ENCODE peak calls at places on chromosomes 13 and 19, in ten cellular contexts. One of them, this sample, is unnamed.

GRCh38 chr13:101018720-101019119 is 344.1 kb upstream of the TMTC4 start:
- DNase-seq in natural killer cell: no peak
- DNase-seq in DMS153: no peak
- DNase-seq in lower lobe of right lung: no peak
- DNase-seq in fibroblast of the aortic adventitia: peak; percentile 63
- DNase-seq in ovary: no peak
- DNase-seq in naive B cell: no peak
- DNase-seq in T follicular helper cell: no peak
- DNase-seq in HL-60: no peak
- DNase-seq in activated naive CD4-positive, alpha-beta T cell treated with Interleukin-2 at 50 U/mL for 16 hours: no peak
- DNase-seq in this sample: no peak

GRCh38 chr13:36432106-36432544 is at the start of gene CCNA1:
- DNase-seq in natural killer cell: no peak
- DNase-seq in DMS153: no peak
- DNase-seq in lower lobe of right lung: peak; percentile 58
- DNase-seq in fibroblast of the aortic adventitia: no peak
- DNase-seq in ovary: peak; percentile 52
- DNase-seq in naive B cell: peak; percentile 22
- DNase-seq in T follicular helper cell: no peak
- DNase-seq in HL-60: peak; percentile 67
- DNase-seq in activated naive CD4-positive, alpha-beta T cell treated with Interleukin-2 at 50 U/mL for 16 hours: no peak
- DNase-seq in this sample: peak; percentile 10

GRCh38 chr13:93794197-93794885 is 567.7 kb downstream of the GPC6 start:
- DNase-seq in natural killer cell: no peak
- DNase-seq in DMS153: no peak
- DNase-seq in lower lobe of right lung: no peak
- DNase-seq in fibroblast of the aortic adventitia: no peak
- DNase-seq in ovary: no peak
- DNase-seq in naive B cell: no peak
- DNase-seq in T follicular helper cell: no peak
- DNase-seq in HL-60: no peak
- DNase-seq in activated naive CD4-positive, alpha-beta T cell treated with Interleukin-2 at 50 U/mL for 16 hours: peak; percentile 53
- DNase-seq in this sample: no peak

GRCh38 chr19:55310498-55310897 is 14.6 kb downstream of the TMEM150B start:
- DNase-seq in natural killer cell: no peak
- DNase-seq in DMS153: no peak
- DNase-seq in lower lobe of right lung: no peak
- DNase-seq in fibroblast of the aortic adventitia: no peak
- DNase-seq in ovary: no peak
- DNase-seq in naive B cell: no peak
- DNase-seq in T follicular helper cell: no peak
- DNase-seq in HL-60: no peak
- DNase-seq in activated naive CD4-positive, alpha-beta T cell treated with Interleukin-2 at 50 U/mL for 16 hours: no peak
- DNase-seq in this sample: no peak

GRCh38 chr13:76751278-76751677 is 134.9 kb downstream of the KCTD12 start:
- DNase-seq in natural killer cell: no peak
- DNase-seq in DMS153: no peak
- DNase-seq in lower lobe of right lung: no peak
- DNase-seq in fibroblast of the aortic adventitia: no peak
- DNase-seq in ovary: no peak
- DNase-seq in naive B cell: no peak
- DNase-seq in T follicular helper cell: no peak
- DNase-seq in HL-60: no peak
- DNase-seq in activated naive CD4-positive, alpha-beta T cell treated with Interleukin-2 at 50 U/mL for 16 hours: no peak
- DNase-seq in this sample: no peak

GRCh38 chr19:49441960-49442350 is 628 bp upstream of the SLC17A7 start:
- DNase-seq in natural killer cell: no peak
- DNase-seq in DMS153: no peak
- DNase-seq in lower lobe of right lung: no peak
- DNase-seq in fibroblast of the aortic adventitia: no peak
- DNase-seq in ovary: no peak
- DNase-seq in naive B cell: no peak
- DNase-seq in T follicular helper cell: no peak
- DNase-seq in HL-60: no peak
- DNase-seq in activated naive CD4-positive, alpha-beta T cell treated with Interleukin-2 at 50 U/mL for 16 hours: no peak
- DNase-seq in this sample: no peak

GRCh38 chr19:38451629-38452028 is 18.1 kb downstream of the RYR1 start:
- DNase-seq in natural killer cell: no peak
- DNase-seq in DMS153: no peak
- DNase-seq in lower lobe of right lung: no peak
- DNase-seq in fibroblast of the aortic adventitia: no peak
- DNase-seq in ovary: no peak
- DNase-seq in naive B cell: no peak
- DNase-seq in T follicular helper cell: no peak
- DNase-seq in HL-60: no peak
- DNase-seq in activated naive CD4-positive, alpha-beta T cell treated with Interleukin-2 at 50 U/mL for 16 hours: no peak
- DNase-seq in this sample: no peak

GRCh38 chr13:34589581-34589980 is 352.5 kb upstream of the NBEA start:
- DNase-seq in natural killer cell: no peak
- DNase-seq in DMS153: no peak
- DNase-seq in lower lobe of right lung: no peak
- DNase-seq in fibroblast of the aortic adventitia: no peak
- DNase-seq in ovary: no peak
- DNase-seq in naive B cell: no peak
- DNase-seq in T follicular helper cell: no peak
- DNase-seq in HL-60: no peak
- DNase-seq in activated naive CD4-positive, alpha-beta T cell treated with Interleukin-2 at 50 U/mL for 16 hours: no peak
- DNase-seq in this sample: no peak

GRCh38 chr13:93244141-93244917 is 17.7 kb downstream of the GPC6 start:
- DNase-seq in natural killer cell: no peak
- DNase-seq in DMS153: no peak
- DNase-seq in lower lobe of right lung: no peak
- DNase-seq in fibroblast of the aortic adventitia: peak; percentile 73
- DNase-seq in ovary: peak; percentile 41
- DNase-seq in naive B cell: no peak
- DNase-seq in T follicular helper cell: no peak
- DNase-seq in HL-60: no peak
- DNase-seq in activated naive CD4-positive, alpha-beta T cell treated with Interleukin-2 at 50 U/mL for 16 hours: no peak
- DNase-seq in this sample: peak; percentile 45

GRCh38 chr19:49340069-49340864 is 5.1 kb downstream of the CD37 start:
- DNase-seq in natural killer cell: peak; percentile 47
- DNase-seq in DMS153: peak; percentile 87
- DNase-seq in lower lobe of right lung: peak; percentile 75
- DNase-seq in fibroblast of the aortic adventitia: no peak
- DNase-seq in ovary: peak; percentile 80
- DNase-seq in naive B cell: peak; percentile 97
- DNase-seq in T follicular helper cell: no peak
- DNase-seq in HL-60: no peak
- DNase-seq in activated naive CD4-positive, alpha-beta T cell treated with Interleukin-2 at 50 U/mL for 16 hours: no peak
- DNase-seq in this sample: no peak

GRCh38 chr13:91346848-91347211 is 657 bp upstream of the MIR17HG start:
- DNase-seq in natural killer cell: no peak
- DNase-seq in DMS153: peak; percentile 30
- DNase-seq in lower lobe of right lung: no peak
- DNase-seq in fibroblast of the aortic adventitia: no peak
- DNase-seq in ovary: no peak
- DNase-seq in naive B cell: no peak
- DNase-seq in T follicular helper cell: peak; percentile 21
- DNase-seq in HL-60: peak; percentile 15
- DNase-seq in activated naive CD4-positive, alpha-beta T cell treated with Interleukin-2 at 50 U/mL for 16 hours: peak; percentile 56
- DNase-seq in this sample: peak; percentile 41